ENCODE peak calls at places on chromosome X, in six cellular contexts. One of them, this sample, is unnamed.

GRCh38 chrX:120452131-120452530 is 17.0 kb downstream of the LAMP2 start:
- DNase-seq in K562: no peak
- DNase-seq in GM12878: no peak
- DNase-seq in H1: no peak
- DNase-seq in HepG2: peak
- DNase-seq in SK-N-SH: peak
- DNase-seq in this sample: peak

GRCh38 chrX:114017086-114017485 is 566.8 kb upstream of the HTR2C start:
- DNase-seq in GM12878: no peak
- DNase-seq in K562: no peak
- DNase-seq in SK-N-SH: no peak
- DNase-seq in HepG2: no peak
- DNase-seq in H1: no peak
- DNase-seq in this sample: no peak

GRCh38 chrX:20248592-20249192 is 18.0 kb downstream of the RPS6KA3 start:
- DNase-seq in GM12878: no peak
- DNase-seq in SK-N-SH: no peak
- DNase-seq in HepG2: no peak
- DNase-seq in K562: no peak
- DNase-seq in H1: no peak
- DNase-seq in this sample: no peak

GRCh38 chrX:109624641-109625311 is at the start of gene KCNE5:
- DNase-seq in SK-N-SH: peak
- DNase-seq in H1: no peak
- DNase-seq in K562: no peak
- DNase-seq in GM12878: no peak
- DNase-seq in HepG2: no peak
- DNase-seq in this sample: no peak

GRCh38 chrX:140521393-140521792 is 16.5 kb upstream of the SOX3 start:
- DNase-seq in SK-N-SH: no peak
- DNase-seq in GM12878: no peak
- DNase-seq in H1: no peak
- DNase-seq in K562: no peak
- DNase-seq in HepG2: no peak
- DNase-seq in this sample: no peak

GRCh38 chrX:14352511-14352910 is 176.8 kb upstream of the GLRA2 start:
- DNase-seq in K562: no peak
- DNase-seq in SK-N-SH: no peak
- DNase-seq in HepG2: no peak
- DNase-seq in H1: no peak
- DNase-seq in GM12878: no peak
- DNase-seq in this sample: no peak

GRCh38 chrX:50920132-50920531 is 9.6 kb downstream of the BMP15 start:
- DNase-seq in K562: no peak
- DNase-seq in H1: no peak
- DNase-seq in HepG2: peak
- DNase-seq in SK-N-SH: no peak
- DNase-seq in GM12878: no peak
- DNase-seq in this sample: no peak

GRCh38 chrX:52368368-52369055 is at the start of gene XAGE2:
- DNase-seq in K562: no peak
- DNase-seq in HepG2: no peak
- DNase-seq in GM12878: no peak
- DNase-seq in SK-N-SH: no peak
- DNase-seq in H1: no peak
- DNase-seq in this sample: no peak

GRCh38 chrX:100615015-100615414 is 21.6 kb downstream of the TSPAN6 start:
- DNase-seq in H1: no peak
- DNase-seq in K562: no peak
- DNase-seq in SK-N-SH: peak
- DNase-seq in GM12878: peak
- DNase-seq in HepG2: peak
- DNase-seq in this sample: no peak

GRCh38 chrX:150775569-150776350 is 82.6 kb downstream of the MTMR1 start:
- DNase-seq in SK-N-SH: no peak
- DNase-seq in HepG2: no peak
- DNase-seq in H1: no peak
- DNase-seq in GM12878: no peak
- DNase-seq in K562: no peak
- DNase-seq in this sample: no peak

GRCh38 chrX:122241959-122242358 is 942.1 kb upstream of the GRIA3 start:
- DNase-seq in K562: no peak
- DNase-seq in HepG2: no peak
- DNase-seq in SK-N-SH: no peak
- DNase-seq in H1: no peak
- DNase-seq in GM12878: no peak
- DNase-seq in this sample: no peak

GRCh38 chrX:13587791-13588477 is 18.5 kb downstream of the EGFL6 start:
- DNase-seq in SK-N-SH: no peak
- DNase-seq in HepG2: no peak
- DNase-seq in GM12878: no peak
- DNase-seq in H1: no peak
- DNase-seq in K562: no peak
- DNase-seq in this sample: no peak

GRCh38 chrX:41033299-41033698 is 51.9 kb upstream of the USP9X start:
- DNase-seq in SK-N-SH: no peak
- DNase-seq in HepG2: peak
- DNase-seq in K562: no peak
- DNase-seq in H1: no peak
- DNase-seq in GM12878: no peak
- DNase-seq in this sample: no peak

DNA sequence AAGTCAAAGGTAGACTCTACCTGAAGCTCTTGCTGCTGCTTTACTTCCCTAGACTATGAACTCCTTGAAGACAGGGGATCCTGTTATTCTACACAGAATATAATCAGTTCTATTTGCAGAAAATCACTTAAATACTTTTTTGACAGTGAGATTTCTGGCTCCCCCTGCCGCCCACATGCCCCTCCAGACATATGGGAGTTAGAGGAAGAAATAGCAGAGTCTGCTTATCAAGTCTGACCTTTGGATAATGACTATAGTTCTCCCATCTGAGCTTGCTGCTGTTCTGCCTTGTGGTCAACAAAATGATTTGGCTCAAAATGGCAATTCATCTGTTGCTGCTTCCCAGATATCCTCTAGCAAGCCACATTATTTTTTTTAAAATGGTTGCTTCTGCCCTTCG is 101.1 kb downstream of the ENOX2 start:
- DNase-seq in K562: no peak
- DNase-seq in SK-N-SH: no peak
- DNase-seq in HepG2: peak
- DNase-seq in H1: no peak
- DNase-seq in GM12878: no peak
- DNase-seq in this sample: no peak
- TF ChIP-seq GABPA in K562: no peak
- TF ChIP-seq GABPA in SK-N-SH: no peak
- TF ChIP-seq GABPA in HepG2: no peak
- TF ChIP-seq GABPA in H1: no peak
- TF ChIP-seq GABPA in GM12878: no peak
- TF ChIP-seq GABPA in this sample: no peak

GRCh38 chrX:71852182-71852581 is 58.5 kb upstream of the NHSL2 start:
- DNase-seq in HepG2: no peak
- DNase-seq in H1: no peak
- DNase-seq in K562: no peak
- DNase-seq in SK-N-SH: no peak
- DNase-seq in GM12878: no peak
- DNase-seq in this sample: no peak

DNA sequence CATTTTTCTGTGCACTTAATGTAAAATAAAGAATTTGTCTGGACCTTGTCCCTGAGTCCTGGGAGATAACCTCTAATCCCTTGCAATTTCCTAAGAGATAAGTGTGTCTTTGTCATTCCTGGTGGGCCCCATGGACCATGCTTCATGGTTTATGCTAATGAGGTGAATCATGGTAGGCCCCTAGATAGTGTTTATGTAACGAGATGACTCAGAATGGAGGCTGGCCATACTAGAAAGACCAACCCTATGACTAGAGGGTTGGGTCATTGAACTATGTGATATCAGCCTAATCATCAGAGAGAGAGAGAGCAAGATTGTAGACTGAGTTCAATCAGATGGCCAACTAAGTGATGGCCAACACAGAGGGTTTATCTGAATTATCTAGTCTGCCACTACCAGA is 64.2 kb upstream of the NHSL2 start:
- DNase-seq in HepG2: peak
- DNase-seq in GM12878: no peak
- DNase-seq in H1: no peak
- DNase-seq in K562: no peak
- DNase-seq in SK-N-SH: no peak
- DNase-seq in this sample: no peak
- TF ChIP-seq GABPA in HepG2: no peak
- TF ChIP-seq GABPA in GM12878: no peak
- TF ChIP-seq GABPA in H1: no peak
- TF ChIP-seq GABPA in K562: no peak
- TF ChIP-seq GABPA in SK-N-SH: no peak
- TF ChIP-seq GABPA in this sample: no peak

DNA sequence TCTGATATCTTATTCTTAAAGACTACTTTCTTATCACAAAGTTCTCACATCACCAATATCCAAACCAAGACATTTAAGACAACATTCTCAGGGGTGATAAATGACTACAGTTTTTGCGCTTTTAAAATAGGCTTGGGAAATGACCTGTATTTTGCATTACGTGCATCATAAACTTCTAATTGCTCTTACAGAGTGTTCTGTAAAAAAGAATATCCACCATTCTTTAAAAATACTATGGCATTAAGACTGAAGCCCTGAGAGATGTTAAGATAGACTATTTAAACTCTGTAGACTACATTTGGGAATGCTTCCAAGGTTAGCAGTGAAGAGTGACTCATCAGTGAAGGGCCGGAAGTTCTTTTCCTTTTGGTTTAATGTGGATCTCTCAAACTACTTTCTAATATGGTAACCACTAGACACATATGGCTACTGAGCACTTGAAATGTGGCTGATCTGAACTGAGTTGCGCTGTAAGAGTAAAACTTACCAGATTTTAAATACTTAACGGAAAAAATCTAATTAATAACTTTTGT is 518.8 kb upstream of the FTHL17 start:
- DNase-seq in K562: peak
- DNase-seq in SK-N-SH: no peak
- DNase-seq in GM12878: no peak
- DNase-seq in H1: no peak
- DNase-seq in HepG2: peak
- DNase-seq in this sample: no peak
- TF ChIP-seq GABPA in K562: peak
- TF ChIP-seq GABPA in SK-N-SH: no peak
- TF ChIP-seq GABPA in GM12878: no peak
- TF ChIP-seq GABPA in H1: no peak
- TF ChIP-seq GABPA in HepG2: no peak
- TF ChIP-seq GABPA in this sample: no peak

GRCh38 chrX:153925387-153925738 is 701 bp downstream of the ARHGAP4 start:
- DNase-seq in HepG2: no peak
- DNase-seq in K562: no peak
- DNase-seq in GM12878: peak
- DNase-seq in SK-N-SH: no peak
- DNase-seq in H1: no peak
- DNase-seq in this sample: no peak
- TF ChIP-seq GABPA in HepG2: no peak
- TF ChIP-seq GABPA in K562: no peak
- TF ChIP-seq GABPA in GM12878: no peak
- TF ChIP-seq GABPA in SK-N-SH: no peak
- TF ChIP-seq GABPA in H1: no peak
- TF ChIP-seq GABPA in this sample: no peak

GRCh38 chrX:118208476-118208875 is 91.9 kb upstream of the KLHL13 start:
- DNase-seq in HepG2: no peak
- DNase-seq in H1: no peak
- DNase-seq in K562: no peak
- DNase-seq in GM12878: no peak
- DNase-seq in SK-N-SH: no peak
- DNase-seq in this sample: no peak
- TF ChIP-seq GABPA in HepG2: no peak
- TF ChIP-seq GABPA in H1: no peak
- TF ChIP-seq GABPA in K562: no peak
- TF ChIP-seq GABPA in GM12878: no peak
- TF ChIP-seq GABPA in SK-N-SH: no peak
- TF ChIP-seq GABPA in this sample: no peak

DNA sequence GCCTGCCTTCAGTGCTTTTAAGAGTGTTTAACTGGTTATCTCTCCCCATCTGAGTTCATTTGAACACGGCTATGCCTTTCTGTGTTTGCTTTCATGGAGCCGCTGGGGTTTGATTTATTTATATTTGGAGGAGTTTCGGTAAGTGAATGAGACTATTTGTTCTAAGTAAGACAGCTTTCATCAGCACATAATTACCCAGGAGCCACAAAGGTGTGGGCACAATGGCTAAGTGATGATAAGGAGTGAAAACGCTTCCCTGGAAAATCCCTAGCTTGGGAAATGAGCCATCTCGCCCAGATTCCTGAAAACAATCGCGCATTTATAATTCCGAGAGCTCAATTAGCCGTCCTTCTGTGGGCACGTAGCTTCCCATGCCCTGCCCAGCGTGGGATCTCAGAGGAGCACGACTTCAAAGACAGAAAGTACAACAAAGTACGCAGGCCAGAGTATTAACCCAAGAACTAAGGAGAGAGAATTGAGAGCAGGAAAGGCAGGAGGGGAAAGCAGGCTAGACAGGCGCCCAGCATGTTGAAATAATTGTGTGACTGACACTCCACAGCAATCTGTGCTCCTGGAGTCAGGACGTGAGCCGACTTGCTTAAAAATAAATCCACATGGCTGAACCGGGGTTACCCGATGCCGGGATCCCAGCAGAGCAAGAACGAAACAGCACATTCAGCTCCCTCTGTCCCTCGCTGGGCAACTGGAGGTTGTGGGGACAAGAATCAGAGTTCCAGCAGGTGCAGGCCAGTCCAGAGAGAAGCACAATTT is 99.0 kb downstream of the DHRSX start:
- DNase-seq in SK-N-SH: no peak
- DNase-seq in HepG2: peak
- DNase-seq in H1: no peak
- DNase-seq in K562: no peak
- DNase-seq in GM12878: no peak
- DNase-seq in this sample: no peak
- TF ChIP-seq GABPA in SK-N-SH: no peak
- TF ChIP-seq GABPA in HepG2: no peak
- TF ChIP-seq GABPA in H1: no peak
- TF ChIP-seq GABPA in K562: no peak
- TF ChIP-seq GABPA in GM12878: no peak
- TF ChIP-seq GABPA in this sample: no peak

GRCh38 chrX:17737707-17738001 is 361 bp downstream of the SCML1 start:
- DNase-seq in H1: no peak
- DNase-seq in HepG2: no peak
- DNase-seq in GM12878: no peak
- DNase-seq in K562: no peak
- DNase-seq in SK-N-SH: no peak
- DNase-seq in this sample: no peak

GRCh38 chrX:17738737-17739535 is 1.6 kb downstream of the SCML1 start:
- DNase-seq in SK-N-SH: no peak
- DNase-seq in K562: no peak
- DNase-seq in HepG2: no peak
- DNase-seq in H1: no peak
- DNase-seq in GM12878: peak
- DNase-seq in this sample: no peak

GRCh38 chrX:17736478-17736855 is 826 bp upstream of the SCML1 start:
- DNase-seq in HepG2: no peak
- DNase-seq in GM12878: no peak
- DNase-seq in H1: no peak
- DNase-seq in SK-N-SH: no peak
- DNase-seq in K562: no peak
- DNase-seq in this sample: no peak

GRCh38 chrX:17736856-17737706 is at the start of gene SCML1:
- DNase-seq in H1: peak
- DNase-seq in GM12878: peak
- DNase-seq in HepG2: peak
- DNase-seq in K562: peak
- DNase-seq in SK-N-SH: peak
- DNase-seq in this sample: peak

GRCh38 chrX:17738002-17738713 is 865 bp downstream of the SCML1 start:
- DNase-seq in K562: no peak
- DNase-seq in SK-N-SH: peak
- DNase-seq in H1: no peak
- DNase-seq in GM12878: no peak
- DNase-seq in HepG2: peak
- DNase-seq in this sample: no peak
- TF ChIP-seq GABPA in K562: no peak
- TF ChIP-seq GABPA in SK-N-SH: no peak
- TF ChIP-seq GABPA in H1: no peak
- TF ChIP-seq GABPA in GM12878: no peak
- TF ChIP-seq GABPA in HepG2: no peak
- TF ChIP-seq GABPA in this sample: no peak

This sample was measured in HL-60.